ENCODE peak calls at places on chromosomes 2 and 18, in eight cellular contexts. P is keratinocyte, L is chondrocyte, M is foreskin keratinocyte, K is midbrain, Y is HT1080, R is NCI-H345, N is prostate gland. C is an unnamed sample.

GRCh38 chr2:85648619-85649018 is 19.4 kb downstream of the SFTPB start:
- DNase-seq in M (no peak), Y (peak), P (no peak), K (no peak), N (no peak), L (no peak), R (no peak), C (no peak)

GRCh38 chr18:69205925-69206324 is 194.8 kb upstream of the DOK6 start:
- DNase-seq in K (no peak), N (no peak), M (no peak), Y (no peak), P (no peak), L (no peak), R (no peak), C (no peak)

GRCh38 chr2:169363570-169364150 is 1.3 kb upstream of the LRP2 start:
- DNase-seq in R (peak), Y (no peak), M (no peak), P (no peak), L (no peak), K (peak), N (no peak), C (peak)

GRCh38 chr2:127671557-127672302 is 3.6 kb downstream of the LIMS2 start:
- DNase-seq in K (no peak), L (no peak), M (no peak), P (no peak), R (no peak), Y (no peak), N (no peak), C (no peak)

GRCh38 chr18:45084207-45084606 is 403.5 kb downstream of the SETBP1 start:
- DNase-seq in Y (no peak), P (no peak), N (peak), R (no peak), M (no peak), K (no peak), L (no peak), C (no peak)

GRCh38 chr2:189802396-189802912 is 18.2 kb downstream of the PMS1 start:
- DNase-seq in M (no peak), L (no peak), Y (no peak), R (no peak), N (no peak), P (no peak), K (no peak), C (no peak)

GRCh38 chr2:217680376-217680775 is 322.4 kb downstream of the TNS1 start:
- DNase-seq in L (no peak), M (no peak), N (no peak), P (no peak), K (no peak), R (no peak), Y (no peak), C (no peak)

GRCh38 chr2:95074663-95075439 is 46.8 kb downstream of the MRPS5 start:
- DNase-seq in R (no peak), M (no peak), L (no peak), K (no peak), Y (no peak), N (no peak), P (no peak), C (no peak)

GRCh38 chr2:213229814-213230213 is 54.5 kb upstream of the SPAG16 start:
- DNase-seq in P (no peak), M (no peak), K (no peak), L (no peak), Y (peak), N (no peak), R (no peak), C (no peak)

GRCh38 chr2:143955416-143956075 is 564.4 kb downstream of the ZEB2 start:
- DNase-seq in P (peak), Y (peak), N (no peak), M (peak), R (no peak), L (no peak), K (no peak), C (peak)

GRCh38 chr2:239874636-239875356 is 150.3 kb downstream of the NDUFA10 start:
- DNase-seq in N (no peak), P (no peak), L (no peak), Y (no peak), M (no peak), K (no peak), R (no peak), C (no peak)

GRCh38 chr2:239689985-239690384 is 289.2 kb upstream of the HDAC4 start:
- DNase-seq in Y (no peak), R (peak), M (no peak), K (peak), L (no peak), N (no peak), P (no peak), C (no peak)

GRCh38 chr18:38923136-38923535 is 1357.5 kb upstream of the CELF4 start:
- DNase-seq in K (no peak), N (no peak), M (no peak), P (no peak), Y (peak), L (no peak), R (peak), C (peak)

GRCh38 chr18:2848145-2848878 is 1.5 kb downstream of the EMILIN2 start:
- DNase-seq in L (no peak), M (no peak), P (no peak), N (no peak), R (no peak), K (no peak), Y (no peak), C (no peak)

GRCh38 chr2:124024491-124025348 is at the start of gene CNTNAP5:
- DNase-seq in P (no peak), M (no peak), Y (peak), N (no peak), K (peak), R (peak), L (no peak), C (peak)

C was measured in NCI-H2171 treated with DMSO at 0.1 percent for 48 hours.